ENCODE peak calls at places on chromosomes 6 and 20, in ten cellular contexts. Q is stomach; W is mucosa of descending colon; N is neural crest cell; R is stimulated activated CD4-positive, alpha-beta T cell treated with anti-CD3 and anti-CD28 coated beads, Interleukin-12 subunit alpha, Interleukin-12 subunit beta, amount 100 ng/mL, for 4 hours; A is GM23248; I is heart right ventricle; X is SK-MEL-5; M is NCI-H1092; F is pancreas. S is an unnamed sample.

GRCh38 chr6:20919677-20920385 is 385.6 kb downstream of the CDKAL1 start:
- DNase-seq in Q (no peak), W (no peak), N (no peak), R (no peak), A (peak; percentile 54), I (no peak), X (no peak), M (no peak), F (no peak), S (no peak)

GRCh38 chr20:32484221-32485125 is 100.7 kb downstream of the NOL4L start:
- DNase-seq in Q (peak; percentile 50), W (peak; percentile 80), N (peak; percentile 72), R (peak; percentile 33), A (peak; percentile 70), I (no peak), X (peak; percentile 20), M (no peak), F (peak; percentile 58), S (peak; percentile 79)

GRCh38 chr20:62211769-62212288 is 8.2 kb downstream of the HRH3 start:
- DNase-seq in Q (no peak), W (no peak), N (no peak), R (no peak), A (no peak), I (peak; percentile 1), X (no peak), M (no peak), F (no peak), S (no peak)

GRCh38 chr20:62357681-62358080 is 9.4 kb downstream of the LAMA5 start:
- DNase-seq in Q (no peak), W (peak; percentile 22), N (no peak), R (no peak), A (no peak), I (peak; percentile 43), X (no peak), M (no peak), F (no peak), S (peak; percentile 25)

GRCh38 chr6:46684771-46685170 is 2.9 kb upstream of the TDRD6 start:
- DNase-seq in Q (no peak), W (no peak), N (no peak), R (no peak), A (peak; percentile 61), I (no peak), X (no peak), M (no peak), F (no peak), S (no peak)

GRCh38 chr6:106194949-106195919 is 109.1 kb downstream of the PRDM1 start:
- DNase-seq in Q (no peak), W (no peak), N (no peak), R (no peak), A (peak; percentile 71), I (no peak), X (peak; percentile 36), M (no peak), F (no peak), S (no peak)

GRCh38 chr20:45976132-45976531 is 4.1 kb upstream of the ZNF335 start:
- DNase-seq in Q (no peak), W (no peak), N (no peak), R (no peak), A (no peak), I (no peak), X (no peak), M (no peak), F (no peak), S (no peak)

GRCh38 chr6:8645212-8645611 is 209.9 kb upstream of the SLC35B3 start:
- DNase-seq in Q (no peak), W (no peak), N (no peak), R (no peak), A (no peak), I (no peak), X (no peak), M (no peak), F (no peak), S (no peak)

GRCh38 chr20:24741673-24742072 is 207.4 kb upstream of the CST7 start:
- DNase-seq in Q (no peak), W (no peak), N (no peak), R (no peak), A (no peak), I (no peak), X (no peak), M (no peak), F (no peak), S (no peak)

S was measured in ovary.